ENCODE peak calls at places on chromosome 20, in seven cellular contexts. B is thoracic aorta; V is pancreas; I is suprapubic skin; E is CD8-positive, alpha-beta memory T cell; A is aorta; Z is AG09309. W is an unnamed sample.

GRCh38 chr20:33862709-33863403 is 51.7 kb downstream of the CHMP4B start:
- DNase-seq in B (peak; percentile 17), V (peak; percentile 41), I (no peak), E (peak; percentile 59), A (peak; percentile 64), Z (no peak), W (peak; percentile 97)

GRCh38 chr20:20856306-20856705 is 143.9 kb upstream of the RALGAPA2 start:
- DNase-seq in B (no peak), V (no peak), I (no peak), E (no peak), A (no peak), Z (no peak), W (no peak)

GRCh38 chr20:17967595-17968365 is 814 bp downstream of the SNX5 start:
- DNase-seq in B (no peak), V (no peak), I (peak; percentile 82), E (no peak), A (no peak), Z (no peak), W (peak; percentile 59)

GRCh38 chr20:4573564-4574355 is 147.9 kb upstream of the PRND start:
- DNase-seq in B (no peak), V (no peak), I (no peak), E (no peak), A (peak; percentile 47), Z (peak; percentile 89), W (peak; percentile 90)

GRCh38 chr20:46648903-46649649 is 2.2 kb downstream of the SLC13A3 start:
- DNase-seq in B (no peak), V (no peak), I (no peak), E (no peak), A (no peak), Z (no peak), W (no peak)

GRCh38 chr20:11766961-11767360 is 150.7 kb upstream of the BTBD3 start:
- DNase-seq in B (no peak), V (no peak), I (no peak), E (no peak), A (no peak), Z (no peak), W (no peak)

GRCh38 chr20:40279390-40279789 is 409.6 kb downstream of the MAFB start:
- DNase-seq in B (no peak), V (peak; percentile 45), I (no peak), E (no peak), A (peak; percentile 61), Z (peak; percentile 63), W (peak; percentile 92)

GRCh38 chr20:61805781-61806180 is 259.9 kb downstream of the TAF4 start:
- DNase-seq in B (no peak), V (no peak), I (no peak), E (no peak), A (no peak), Z (no peak), W (peak; percentile 81)

GRCh38 chr20:20498081-20498861 is 130.4 kb downstream of the INSM1 start:
- DNase-seq in B (no peak), V (no peak), I (no peak), E (no peak), A (no peak), Z (no peak), W (no peak)

GRCh38 chr20:36401336-36401735 is 95.2 kb downstream of the DLGAP4 start:
- DNase-seq in B (no peak), V (no peak), I (no peak), E (peak; percentile 10), A (no peak), Z (no peak), W (no peak)

GRCh38 chr20:24610341-24611115 is 141.1 kb downstream of the SYNDIG1 start:
- DNase-seq in B (no peak), V (no peak), I (no peak), E (no peak), A (no peak), Z (no peak), W (peak; percentile 32)

GRCh38 chr20:41566896-41567527 is 51.2 kb downstream of the CHD6 start:
- DNase-seq in B (no peak), V (no peak), I (no peak), E (no peak), A (no peak), Z (no peak), W (no peak)

GRCh38 chr20:59723108-59723500 is 118.8 kb downstream of the PHACTR3 start:
- DNase-seq in B (no peak), V (no peak), I (no peak), E (no peak), A (no peak), Z (no peak), W (no peak)

GRCh38 chr20:38672504-38672903 is 51.8 kb upstream of the SLC32A1 start:
- DNase-seq in B (no peak), V (no peak), I (peak; percentile 62), E (no peak), A (no peak), Z (no peak), W (no peak)

GRCh38 chr20:38674178-38675133 is 49.8 kb upstream of the SLC32A1 start:
- DNase-seq in B (no peak), V (peak; percentile 21), I (no peak), E (peak; percentile 67), A (no peak), Z (no peak), W (peak; percentile 91)

GRCh38 chr20:38673731-38674177 is 50.5 kb upstream of the SLC32A1 start:
- DNase-seq in B (no peak), V (no peak), I (peak; percentile 59), E (no peak), A (no peak), Z (no peak), W (no peak)

GRCh38 chr20:38671701-38672292 is 52.5 kb upstream of the SLC32A1 start:
- DNase-seq in B (no peak), V (no peak), I (peak; percentile 6), E (no peak), A (no peak), Z (no peak), W (no peak)

DNA sequence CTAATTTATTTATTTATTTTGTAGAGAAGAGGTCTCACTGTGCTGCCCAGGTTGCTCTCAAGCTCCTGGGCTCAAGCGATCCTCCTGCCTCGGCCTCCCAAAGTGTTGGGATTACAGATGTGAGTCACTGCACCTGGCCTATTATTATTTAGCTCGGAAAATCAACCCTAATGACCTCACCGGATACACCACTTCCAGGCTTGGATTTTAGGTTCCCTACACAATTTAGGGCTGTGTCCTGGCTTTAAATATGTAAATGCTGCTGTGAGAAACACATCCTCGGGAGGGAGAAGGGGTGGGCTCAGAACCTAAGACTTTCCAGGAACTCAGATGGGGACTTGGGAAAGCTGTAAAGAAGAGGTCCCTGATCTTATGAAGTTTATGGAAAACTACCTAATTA is 51.0 kb upstream of the SLC32A1 start:
- DNase-seq in B (no peak), V (no peak), I (no peak), E (no peak), A (no peak), Z (no peak), W (no peak)
- H3K4me3 ChIP-seq in B (no peak overlapping the region), V (no peak overlapping the region), I (no peak overlapping the region), E (peak overlapping the region; percentile 59), A (no peak overlapping the region), Z (no peak overlapping the region), W (peak overlapping the region; percentile 74)

GRCh38 chr20:43941476-43942212 is 27.0 kb downstream of the TOX2 start:
- DNase-seq in B (no peak), V (no peak), I (no peak), E (no peak), A (no peak), Z (no peak), W (no peak)

GRCh38 chr20:43943725-43944124 is 29.1 kb downstream of the TOX2 start:
- DNase-seq in B (no peak), V (no peak), I (no peak), E (no peak), A (no peak), Z (no peak), W (no peak)

GRCh38 chr20:43940518-43941225 is 26.0 kb downstream of the TOX2 start:
- DNase-seq in B (no peak), V (no peak), I (no peak), E (no peak), A (no peak), Z (no peak), W (no peak)

GRCh38 chr20:43942661-43943285 is 28.1 kb downstream of the TOX2 start:
- DNase-seq in B (no peak), V (no peak), I (no peak), E (no peak), A (no peak), Z (peak; percentile 42), W (peak; percentile 92)

DNA sequence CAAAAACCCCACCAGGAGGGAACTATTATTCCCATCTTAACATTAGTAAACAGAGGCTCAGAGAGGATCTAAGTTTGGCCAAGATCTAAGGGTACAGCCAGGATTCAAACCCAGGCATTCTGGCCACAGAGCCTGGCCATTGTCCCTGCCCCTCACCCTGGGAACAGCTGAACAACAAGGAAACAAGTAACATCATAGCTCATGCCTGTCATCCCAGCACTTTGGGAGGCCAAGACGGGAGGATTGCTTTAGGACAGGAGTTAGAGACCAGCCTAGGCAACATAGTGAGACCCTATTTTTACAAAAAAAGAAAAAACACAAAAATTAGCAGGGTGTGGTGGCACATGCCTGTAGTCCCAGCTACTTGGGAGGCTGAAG is 27.6 kb downstream of the TOX2 start:
- DNase-seq in B (no peak), V (no peak), I (no peak), E (no peak), A (no peak), Z (no peak), W (no peak)
- H3K4me3 ChIP-seq in B (peak overlapping the region; percentile 29), V (no peak overlapping the region), I (no peak overlapping the region), E (peak overlapping the region; percentile 14), A (no peak overlapping the region), Z (no peak overlapping the region), W (no peak overlapping the region)

DNA sequence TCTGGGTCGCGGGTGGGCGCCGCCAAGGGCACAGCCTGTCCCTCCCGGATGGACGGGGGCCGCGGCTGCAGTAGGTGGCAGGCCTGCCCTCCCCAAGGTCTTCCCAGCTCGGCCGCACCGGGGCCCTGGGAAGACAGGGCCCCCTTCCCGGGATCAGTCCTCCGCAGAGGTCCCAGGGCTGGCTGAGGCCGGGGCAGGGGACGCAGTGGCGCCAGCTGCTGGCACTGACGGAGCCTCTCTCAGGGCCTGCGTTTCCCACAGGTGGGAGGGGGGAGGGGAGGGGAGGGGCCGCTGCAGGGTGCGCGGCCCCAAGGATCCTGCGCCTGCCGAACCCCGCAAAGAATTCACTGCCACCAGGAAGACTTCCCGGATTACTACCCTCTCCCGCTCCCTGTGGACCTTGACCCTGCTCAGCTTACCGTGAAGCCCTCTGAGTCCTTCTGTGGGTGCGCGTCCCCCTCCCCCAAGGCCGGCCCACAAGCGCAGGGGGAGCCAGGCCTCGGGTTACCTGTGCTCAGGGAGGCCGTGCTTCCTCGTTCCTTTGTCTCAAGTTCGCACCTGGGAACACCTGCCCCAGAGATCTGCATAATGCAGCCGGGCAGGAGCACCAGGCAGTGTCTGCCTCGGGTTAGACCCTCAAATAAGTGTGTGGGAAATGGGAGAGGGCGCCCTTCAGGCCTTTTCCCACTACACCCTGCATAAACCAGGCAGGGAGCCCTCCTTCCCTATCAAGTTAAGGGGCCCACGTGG is 5.1 kb downstream of the LZTS3 start:
- DNase-seq in B (no peak), V (peak; percentile 70), I (no peak), E (no peak), A (peak; percentile 40), Z (no peak), W (peak; percentile 84)
- H3K4me3 ChIP-seq in B (no peak overlapping the region), V (peak overlapping the region; percentile 31), I (peak overlapping the region; percentile 18), E (no peak overlapping the region), A (no peak overlapping the region), Z (no peak overlapping the region), W (no peak overlapping the region)

DNA sequence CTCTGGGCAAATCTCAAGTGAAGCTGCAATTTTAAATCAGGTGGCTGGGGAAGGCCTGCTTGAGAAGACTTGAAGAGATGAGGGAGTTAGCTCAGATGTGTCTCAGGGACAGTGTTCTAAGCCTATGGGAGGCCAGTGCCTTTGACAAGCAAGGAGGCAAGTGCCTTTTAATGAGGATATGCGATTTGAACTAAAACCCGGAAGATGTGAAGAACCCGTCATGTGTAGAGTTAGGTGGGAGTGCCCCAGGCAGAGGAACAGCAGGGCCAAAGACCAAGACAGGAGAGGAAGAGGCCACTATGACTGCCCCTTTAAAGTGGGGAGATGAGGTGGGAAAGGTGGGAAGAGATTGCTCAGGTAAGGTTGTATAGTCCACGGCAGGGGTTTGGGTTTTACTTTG is 71.9 kb downstream of the SLX4IP start:
- DNase-seq in B (no peak), V (no peak), I (no peak), E (no peak), A (no peak), Z (no peak), W (no peak)
- H3K4me3 ChIP-seq in B (no peak overlapping the region), V (no peak overlapping the region), I (no peak overlapping the region), E (no peak overlapping the region), A (no peak overlapping the region), Z (no peak overlapping the region), W (no peak overlapping the region)

W was measured in osteoblast.